ENCODE peak calls at places on chromosomes 4 and X, in five cellular contexts. W is HL-60, O is tibial artery, D is psoas muscle, L is HFF-Myc. G is an unnamed sample.
A peak's percentile ranks its signal among the peaks of the same experiment; 100 is the strongest.

GRCh38 chrX:122439836-122440235 is 744.2 kb upstream of the GRIA3 start:
- DNase-seq in D (no peak), L (no peak), W (no peak), O (no peak), G (no peak)

GRCh38 chr4:80173387-80173786 is 23.9 kb upstream of the PRDM8 start:
- DNase-seq in O (no peak), L (no peak), W (no peak), D (no peak), G (peak; percentile 61)

GRCh38 chr4:133839326-133839725 is 362.3 kb downstream of the PABPC4L start:
- DNase-seq in O (no peak), L (no peak), D (no peak), W (no peak), G (no peak)

GRCh38 chrX:6708041-6708440 is 173.1 kb upstream of the VCX3A start:
- DNase-seq in W (no peak), O (no peak), L (no peak), D (no peak), G (no peak)

GRCh38 chr4:38566811-38567398 is 97.1 kb upstream of the KLF3 start:
- DNase-seq in L (no peak), W (no peak), O (no peak), D (no peak), G (no peak)

GRCh38 chr4:113222006-113222405 is 172.6 kb downstream of the ANK2 start:
- DNase-seq in W (no peak), O (no peak), D (no peak), L (no peak), G (peak; percentile 29)

GRCh38 chrX:87890437-87890836 is 372.8 kb downstream of the KLHL4 start:
- DNase-seq in O (no peak), L (no peak), W (no peak), D (no peak), G (no peak)

GRCh38 chr4:8025668-8026067 is 86.0 kb upstream of the AFAP1 start:
- DNase-seq in W (no peak), O (no peak), L (no peak), D (no peak), G (no peak)

GRCh38 chrX:49282647-49283011 is 13.0 kb downstream of the PPP1R3F start:
- DNase-seq in L (peak; percentile 15), W (no peak), O (no peak), D (no peak), G (no peak)

GRCh38 chr4:100721077-100721476 is 203.3 kb upstream of the EMCN start:
- DNase-seq in W (no peak), D (no peak), O (no peak), L (no peak), G (no peak)

GRCh38 chr4:70583952-70584834 is 7.9 kb upstream of the AMBN start:
- DNase-seq in W (no peak), O (no peak), L (no peak), D (no peak), G (no peak)

GRCh38 chr4:144816668-144817067 is 170.7 kb downstream of the HHIP start:
- DNase-seq in D (no peak), L (no peak), W (no peak), O (no peak), G (no peak)

GRCh38 chr4:121977251-121978168 is 25.6 kb upstream of the TRPC3 start:
- DNase-seq in W (no peak), D (no peak), O (no peak), L (no peak), G (no peak)

GRCh38 chr4:38424171-38424871 is 239.7 kb upstream of the KLF3 start:
- DNase-seq in W (no peak), L (no peak), O (no peak), D (no peak), G (no peak)

GRCh38 chr4:138972956-138973819 is 42.4 kb upstream of the NOCT start:
- DNase-seq in W (no peak), D (no peak), L (no peak), O (no peak), G (no peak)

GRCh38 chr4:11470709-11471441 is 42.2 kb upstream of the HS3ST1 start:
- DNase-seq in D (no peak), O (no peak), W (no peak), L (no peak), G (no peak)

GRCh38 chr4:152894673-152895072 is 41.5 kb upstream of the FHDC1 start:
- DNase-seq in D (no peak), L (no peak), W (no peak), O (no peak), G (no peak)

GRCh38 chr4:89248879-89249281 is 58.7 kb downstream of the GPRIN3 start:
- DNase-seq in W (no peak), L (no peak), D (no peak), O (no peak), G (no peak)

DNA sequence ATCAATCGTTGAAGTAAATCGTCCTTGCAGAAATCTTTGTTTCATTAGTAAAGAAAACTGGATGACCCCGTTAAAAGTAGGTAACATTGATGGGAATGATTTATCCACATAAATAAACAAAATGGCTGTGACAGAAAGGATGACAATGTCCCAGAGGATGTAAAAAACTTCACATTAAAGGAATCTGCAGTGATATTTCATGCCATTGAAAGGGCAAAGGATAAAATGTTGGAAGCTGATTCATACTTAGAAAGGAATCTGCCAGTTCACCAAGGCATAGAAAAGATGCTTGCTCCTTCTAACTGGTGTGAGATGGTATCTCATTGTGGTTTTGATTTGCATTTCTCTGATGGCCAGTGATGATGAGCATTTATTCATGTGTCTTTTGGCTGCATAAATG is 24.2 kb upstream of the EPGN start:
- DNase-seq in D (no peak), O (no peak), W (no peak), L (no peak), G (peak; percentile 32)
- H3K4me3 ChIP-seq in D (no peak overlapping the region), O (no peak overlapping the region), W (no peak overlapping the region), L (no peak overlapping the region), G (no peak overlapping the region)

GRCh38 chr4:13577660-13578059 is 33.4 kb upstream of the NKX3-2 start:
- DNase-seq in L (no peak), O (no peak), D (no peak), W (no peak), G (no peak)

GRCh38 chr4:13584481-13584880 is 40.2 kb upstream of the NKX3-2 start:
- DNase-seq in W (no peak), O (no peak), L (no peak), D (no peak), G (no peak)

DNA sequence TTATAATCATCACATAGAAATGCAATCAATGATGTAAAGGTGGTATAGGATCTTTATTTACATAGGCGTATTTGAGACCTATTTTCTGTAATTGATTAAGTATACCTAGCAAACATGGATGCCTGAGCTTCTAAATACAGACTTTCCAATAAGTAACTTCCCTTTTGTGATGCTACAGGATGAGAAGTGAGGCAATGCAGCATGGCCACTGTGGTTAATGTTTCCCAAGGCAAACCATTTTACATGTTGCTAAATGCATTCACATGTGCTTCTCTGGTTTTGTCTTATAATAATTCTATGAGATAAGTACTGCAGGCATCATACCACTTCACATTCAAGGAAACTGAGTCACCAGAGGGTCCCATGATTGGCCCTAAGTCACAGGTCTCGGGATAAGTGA is 35.7 kb upstream of the NKX3-2 start:
- DNase-seq in O (no peak), D (no peak), L (no peak), W (peak; percentile 87), G (no peak)
- TF ChIP-seq CTCF in O (no peak), D (no peak), L (no peak), W (no peak), G (no peak)

DNA sequence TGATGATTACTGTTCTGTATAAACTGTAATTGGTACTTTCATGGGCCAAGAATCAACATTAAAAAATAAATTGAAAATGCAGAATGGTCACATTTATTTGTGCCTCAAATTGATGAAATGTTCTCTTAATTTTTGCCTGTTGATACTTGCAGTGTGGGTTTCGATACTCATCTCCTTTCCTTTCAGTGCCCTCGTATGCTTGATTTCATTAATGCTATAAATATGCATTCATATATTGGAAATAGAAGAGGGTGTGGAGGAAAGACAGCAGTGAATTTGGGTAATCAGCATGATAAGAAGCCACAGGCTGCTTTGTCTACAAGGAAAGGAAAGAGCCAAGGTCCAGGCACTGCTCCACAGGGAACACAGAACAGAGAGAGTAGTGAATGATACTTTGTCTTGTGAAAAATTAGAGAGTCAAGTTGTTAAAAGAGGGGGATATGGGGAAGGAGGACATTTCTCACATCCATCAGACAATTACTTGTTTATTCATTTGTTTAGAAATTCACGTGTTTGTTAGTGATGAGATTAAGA is 1.0 kb upstream of the DDX60 start:
- DNase-seq in D (no peak), O (no peak), W (no peak), L (no peak), G (no peak)
- H3K4me3 ChIP-seq in D (peak overlapping the region; percentile 98), O (peak overlapping the region; percentile 85), W (no peak overlapping the region), L (no peak overlapping the region), G (no peak overlapping the region)

GRCh38 chr4:158776106-158776505 is 7.3 kb downstream of the FNIP2 start:
- DNase-seq in O (no peak), W (no peak), L (no peak), D (no peak), G (no peak)

GRCh38 chr4:158778712-158779111 is 9.9 kb downstream of the FNIP2 start:
- DNase-seq in L (no peak), D (no peak), W (no peak), O (no peak), G (no peak)

GRCh38 chr4:158775091-158775651 is 6.3 kb downstream of the FNIP2 start:
- DNase-seq in D (no peak), W (no peak), O (peak; percentile 34), L (no peak), G (no peak)

GRCh38 chr4:158777423-158777822 is 8.6 kb downstream of the FNIP2 start:
- DNase-seq in O (no peak), D (no peak), L (no peak), W (no peak), G (no peak)

DNA sequence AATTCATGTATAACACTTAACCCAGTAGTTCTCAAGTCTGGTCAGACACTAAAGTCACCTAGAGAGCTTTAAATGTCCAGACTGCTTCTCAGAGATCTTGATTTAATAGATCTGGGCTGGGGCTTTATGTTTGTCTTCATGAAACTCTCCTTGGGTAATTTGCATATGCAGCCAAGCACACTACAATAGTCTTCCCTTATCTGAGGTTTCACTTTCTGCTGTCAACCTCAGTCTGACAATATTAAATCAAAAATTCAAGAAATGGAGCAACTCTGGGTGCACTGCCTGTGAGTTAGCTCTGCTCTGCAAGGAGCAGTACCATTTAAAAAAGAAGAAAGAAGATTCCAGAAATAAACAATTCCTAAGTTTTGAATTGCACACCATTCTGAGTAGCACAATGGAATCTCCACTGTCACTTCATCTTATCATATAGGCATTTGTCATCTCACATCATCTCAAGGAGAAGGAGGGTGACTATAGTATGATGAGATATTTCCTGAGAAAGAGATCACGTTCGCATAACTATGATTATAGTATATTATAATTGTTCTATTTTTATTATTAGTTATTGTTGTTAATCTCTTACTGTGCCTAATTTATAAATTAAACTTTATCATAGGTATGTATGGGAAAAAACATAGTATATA is 9.4 kb downstream of the FNIP2 start:
- DNase-seq in L (no peak), D (no peak), O (no peak), W (no peak), G (no peak)
- TF ChIP-seq CTCF in L (no peak), D (no peak), O (no peak), W (no peak), G (no peak)

DNA sequence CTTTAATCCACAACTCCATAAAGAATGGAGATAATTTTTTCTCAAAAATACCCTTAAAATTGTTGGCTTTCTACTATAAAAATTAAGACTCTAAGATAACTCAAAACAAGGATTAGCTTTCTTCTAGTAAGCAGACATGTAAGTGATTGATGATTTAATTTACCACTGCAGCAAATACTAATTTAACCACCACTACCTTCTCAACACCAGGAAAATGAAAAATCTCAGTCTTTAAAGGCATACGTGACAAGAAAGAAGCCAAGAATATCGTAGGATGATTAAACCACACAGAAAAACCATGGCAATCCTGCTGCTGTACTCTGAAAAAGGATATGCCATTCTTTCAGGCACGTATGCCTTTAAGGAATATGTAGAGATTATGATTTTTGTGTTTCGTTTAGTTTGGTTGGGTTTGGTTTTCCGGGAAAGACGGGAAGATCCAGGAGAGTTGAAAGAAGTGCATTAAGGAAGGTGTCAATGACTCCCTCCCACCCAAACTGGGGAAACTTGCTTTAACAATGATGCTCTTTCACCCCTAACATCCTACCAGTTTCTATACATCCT is 881 bp downstream of the LRCH2 start:
- DNase-seq in L (no peak), O (no peak), W (no peak), D (no peak), G (no peak)
- H3K4me3 ChIP-seq in L (peak overlapping the region; percentile 59), O (peak overlapping the region; percentile 80), W (no peak overlapping the region), D (peak overlapping the region; percentile 57), G (peak overlapping the region; percentile 43)